ENCODE peak calls at places on chromosomes 7 and 10, in six cellular contexts. Q is gastrocnemius medialis; O is naive thymus-derived CD4-positive, alpha-beta T cell; N is mesendoderm; X is suprapubic skin; V is PC-9. C is an unnamed sample.

GRCh38 chr10:5812283-5813090 is 747 bp downstream of the GDI2 start:
- DNase-seq in Q (peak; percentile 41), N (peak; percentile 60), O (peak; percentile 16), X (peak; percentile 80), V (no peak), C (peak; percentile 63)

GRCh38 chr10:4033341-4033896 is 248.4 kb upstream of the KLF6 start:
- DNase-seq in X (no peak), O (no peak), Q (no peak), N (no peak), V (no peak), C (no peak)

GRCh38 chr10:81280497-81281479 is 594.2 kb upstream of the NRG3 start:
- DNase-seq in V (no peak), Q (no peak), O (no peak), N (no peak), X (no peak), C (no peak)

GRCh38 chr10:94403034-94403822 is 887 bp downstream of the TBC1D12 start:
- DNase-seq in X (no peak), N (peak; percentile 66), O (no peak), V (peak; percentile 74), Q (peak; percentile 30), C (peak; percentile 65)

GRCh38 chr10:131667561-131667960 is 233.2 kb upstream of the PPP2R2D start:
- DNase-seq in N (no peak), V (no peak), X (no peak), O (no peak), Q (no peak), C (no peak)

GRCh38 chr10:125083576-125083920 is 76.8 kb downstream of the CTBP2 start:
- DNase-seq in V (no peak), N (no peak), Q (peak; percentile 76), O (no peak), X (no peak), C (no peak)

GRCh38 chr7:33853361-33854062 is 51.8 kb upstream of the BMPER start:
- DNase-seq in X (no peak), N (peak; percentile 77), O (no peak), V (no peak), Q (no peak), C (no peak)

GRCh38 chr10:43394868-43395267 is 14.1 kb downstream of the HNRNPF start:
- DNase-seq in V (no peak), N (no peak), Q (peak; percentile 7), X (peak; percentile 61), O (no peak), C (no peak)

GRCh38 chr10:17009228-17009700 is 120.3 kb downstream of the CUBN start:
- DNase-seq in X (no peak), O (no peak), Q (no peak), N (no peak), V (no peak), C (no peak)

GRCh38 chr10:47388879-47389278 is 4.8 kb upstream of the ZNF488 start:
- DNase-seq in X (no peak), N (no peak), Q (no peak), V (no peak), O (no peak), C (no peak)

GRCh38 chr10:78405231-78405630 is 371.6 kb downstream of the RPS24 start:
- DNase-seq in O (no peak), Q (no peak), V (no peak), N (no peak), X (peak; percentile 4), C (no peak)

GRCh38 chr10:88156341-88156740 is 292.9 kb downstream of the PTEN start:
- DNase-seq in V (peak; percentile 53), O (no peak), N (no peak), X (no peak), Q (no peak), C (no peak)

GRCh38 chr10:72297281-72297967 is 23.7 kb downstream of the DDIT4 start:
- DNase-seq in Q (peak; percentile 76), X (peak; percentile 95), N (peak; percentile 49), O (peak; percentile 98), V (peak; percentile 78), C (no peak)

GRCh38 chr10:6597478-6597877 is 17.4 kb upstream of the PRKCQ start:
- DNase-seq in V (no peak), Q (no peak), N (no peak), X (no peak), O (peak; percentile 75), C (no peak)

GRCh38 chr10:72637398-72637857 is 11.5 kb upstream of the MICU1 start:
- DNase-seq in N (peak; percentile 46), X (no peak), Q (peak; percentile 71), V (no peak), O (no peak), C (no peak)

GRCh38 chr7:298375-298702 is 8.4 kb downstream of the FOXL3 start:
- DNase-seq in N (no peak), Q (no peak), X (no peak), O (no peak), V (no peak), C (no peak)

GRCh38 chr10:31419394-31420063 is 100.5 kb downstream of the ZEB1 start:
- DNase-seq in X (no peak), Q (no peak), N (no peak), O (no peak), V (no peak), C (no peak)

GRCh38 chr10:33556581-33556980 is 222.1 kb upstream of the NRP1 start:
- DNase-seq in O (no peak), Q (no peak), X (no peak), N (no peak), V (no peak), C (no peak)

GRCh38 chr10:119208553-119208940 is 1.2 kb downstream of the GRK5 start:
- DNase-seq in V (no peak), X (no peak), N (no peak), Q (no peak), O (no peak), C (no peak)

GRCh38 chr10:119207367-119207668 is at the start of gene GRK5:
- DNase-seq in V (peak; percentile 74), N (peak; percentile 98), X (peak; percentile 95), O (peak; percentile 98), Q (peak; percentile 92), C (peak; percentile 94)

GRCh38 chr10:119207713-119208552 is 562 bp downstream of the GRK5 start:
- DNase-seq in Q (peak; percentile 24), X (peak; percentile 84), O (peak; percentile 41), V (no peak), N (no peak), C (peak; percentile 58)

GRCh38 chr10:119206603-119207366 is 586 bp upstream of the GRK5 start:
- DNase-seq in Q (peak; percentile 40), V (no peak), N (peak; percentile 72), O (peak; percentile 49), X (peak; percentile 88), C (peak; percentile 81)

DNA sequence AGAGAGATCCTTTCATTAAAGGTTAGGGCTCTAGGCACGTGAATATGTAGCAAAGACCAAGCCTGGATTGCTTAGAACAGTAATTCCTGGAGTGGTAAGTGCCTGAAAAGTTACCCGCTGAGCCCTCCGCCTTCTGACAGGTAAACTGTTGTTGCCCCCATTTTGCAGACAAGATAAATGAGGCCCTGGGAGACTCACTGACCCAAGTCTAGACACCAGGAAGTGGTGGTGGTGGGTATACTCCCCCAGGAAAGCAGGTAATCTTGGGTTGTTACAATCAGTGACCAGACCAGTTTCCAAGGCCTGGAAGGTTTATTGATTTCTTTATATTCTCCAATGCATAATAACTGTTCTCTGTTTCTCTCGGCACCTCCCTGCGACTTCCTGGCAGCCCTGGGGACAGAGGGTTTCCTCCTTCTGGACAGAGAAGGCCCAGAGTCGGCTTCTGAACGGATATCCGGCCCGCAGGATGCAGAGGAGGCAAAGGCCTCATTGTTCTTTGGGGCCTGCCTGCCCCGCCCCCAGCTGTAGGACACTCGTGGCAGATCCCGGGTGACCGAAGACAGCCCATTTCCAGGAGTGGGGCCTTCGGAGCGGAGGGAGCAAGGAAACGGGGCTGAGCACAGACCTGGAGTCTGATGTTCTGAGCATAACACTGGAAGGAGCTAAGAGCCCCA is 1.3 kb upstream of the GRK5 start:
- DNase-seq in O (peak; percentile 38), X (peak; percentile 85), N (peak; percentile 72), V (no peak), Q (peak; percentile 51), C (peak; percentile 53)
- H3K4me3 ChIP-seq in O (peak overlapping the region; percentile 57), X (peak overlapping the region; percentile 95), N (no peak overlapping the region), V (peak overlapping the region; percentile 59), Q (peak overlapping the region; percentile 85), C (peak overlapping the region; percentile 23)

DNA sequence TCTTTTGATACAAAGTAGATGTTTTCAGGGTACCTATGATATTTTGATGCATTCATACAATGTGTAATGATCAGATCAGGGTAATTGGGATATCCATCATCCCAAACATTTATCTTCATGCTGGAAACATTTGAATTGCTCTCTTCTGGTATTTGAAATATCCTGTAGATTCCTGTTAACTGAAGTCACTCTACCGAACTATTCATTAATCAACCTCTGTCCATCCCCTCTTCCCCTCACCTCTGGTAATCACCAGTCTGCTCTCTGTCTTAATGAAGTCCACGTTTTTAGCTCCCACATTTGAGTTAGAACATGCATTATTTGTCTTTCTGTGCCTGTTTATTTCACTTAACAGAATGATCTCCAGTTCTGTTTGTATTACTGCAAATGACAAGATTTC is 11.3 kb downstream of the MTG1 start:
- DNase-seq in V (no peak), N (no peak), O (no peak), Q (no peak), X (no peak), C (no peak)
- H3K36me3 ChIP-seq in V (peaks cover 7% of the 10 kb centered on the region), N (peaks cover 4% of the 10 kb centered on the region), O (peaks cover 3% of the 10 kb centered on the region), Q (no peaks in the 10 kb centered on the region), X (peaks cover 50% of the 10 kb centered on the region), C (peaks cover 76% of the 10 kb centered on the region)

DNA sequence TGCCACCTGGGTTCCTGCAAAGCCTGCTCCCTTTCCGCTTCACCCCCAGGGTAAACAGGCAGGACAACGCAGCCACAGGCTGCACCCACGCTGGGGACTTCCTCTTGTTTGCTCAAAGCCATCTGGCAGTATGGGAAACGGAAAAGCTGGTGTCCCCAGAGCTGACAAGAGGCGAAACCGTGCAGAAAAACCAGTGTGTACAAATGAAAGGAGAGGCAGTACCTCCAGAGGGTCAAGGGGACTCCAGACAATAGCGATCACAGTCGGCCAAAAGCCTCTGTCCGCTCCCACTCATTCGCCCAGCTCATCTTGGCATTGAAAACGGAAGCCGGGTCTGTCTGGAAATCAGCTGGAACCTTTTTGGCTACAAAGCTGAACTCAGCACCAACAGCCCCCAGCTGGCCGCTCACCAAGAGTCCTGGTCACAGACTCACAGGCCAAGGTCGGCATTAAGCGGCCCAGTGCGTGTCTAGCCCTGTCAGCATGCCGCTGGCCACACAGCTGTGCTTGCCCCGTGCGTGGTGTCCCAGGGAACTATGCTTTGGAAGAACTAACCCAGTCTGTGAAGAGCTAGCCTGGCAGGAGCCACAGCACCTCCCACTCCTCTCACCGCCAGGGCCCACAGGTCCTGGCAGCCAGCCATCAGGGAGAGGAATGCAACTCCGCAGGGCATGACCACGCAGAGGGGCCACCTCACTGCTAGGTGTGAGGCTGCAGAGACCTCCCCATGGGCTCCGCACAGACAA is 10.4 kb downstream of the TNS3 start:
- DNase-seq in X (no peak), Q (peak; percentile 37), V (no peak), O (no peak), N (peak; percentile 37), C (no peak)
- H3K4me1 ChIP-seq in X (peaks cover 69% of the 10 kb centered on the region), Q (peaks cover 21% of the 10 kb centered on the region), V (peaks cover 47% of the 10 kb centered on the region), O (no peaks in the 10 kb centered on the region), N (peaks cover 3% of the 10 kb centered on the region), C (peaks cover 46% of the 10 kb centered on the region)

DNA sequence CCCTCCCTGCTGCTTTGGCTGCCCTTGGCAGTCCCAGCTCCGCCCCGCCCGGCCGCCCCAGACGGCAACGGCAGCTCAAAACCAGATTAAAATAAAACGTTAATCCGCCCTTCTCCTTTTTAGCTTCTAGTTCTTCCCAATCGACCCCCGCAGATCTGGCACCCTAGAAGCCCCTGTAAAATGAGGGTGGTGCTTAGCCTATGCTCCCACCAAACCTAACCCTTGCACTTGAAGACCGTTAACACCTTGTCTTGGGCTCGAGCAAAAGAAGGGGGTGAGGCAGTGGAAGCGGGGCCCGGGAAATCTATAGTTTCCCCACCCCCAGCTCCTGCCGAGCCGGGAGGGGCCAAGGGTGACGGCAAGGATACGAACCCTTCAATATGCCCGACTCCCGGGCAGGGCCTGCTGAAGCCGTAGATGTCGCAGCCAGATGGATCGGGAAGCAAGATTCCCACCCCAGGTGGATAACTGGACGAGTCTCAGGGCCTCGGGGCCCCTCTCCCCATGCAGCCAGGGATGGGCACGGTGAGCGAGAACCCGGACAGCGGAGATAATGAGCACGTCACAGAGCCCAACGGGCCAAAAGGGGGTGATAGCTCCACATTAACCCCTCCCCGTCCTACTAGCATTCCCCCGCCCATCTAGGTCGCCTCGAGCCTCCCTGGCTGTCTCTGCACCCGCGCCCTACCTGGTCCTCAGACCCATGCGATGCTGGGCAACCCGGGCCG is 169.8 kb downstream of the NRF1 start:
- DNase-seq in X (no peak), V (peak; percentile 24), O (no peak), N (no peak), Q (no peak), C (peak; percentile 53)
- H3K4me3 ChIP-seq in X (peak overlapping the region; percentile 72), V (peak overlapping the region; percentile 85), O (peak overlapping the region; percentile 47), N (no peak overlapping the region), Q (peak overlapping the region; percentile 59), C (peak overlapping the region; percentile 84)